ENCODE peak calls at places on chromosomes 1 and 21, in seven cellular contexts. S is transverse colon; W is CD4-positive, alpha-beta T cell; R is fibroblast of lung; C is right atrium auricular region; N is thoracic aorta; H is cardiac muscle cell. P is an unnamed sample. For H3K9me3, the result is how much of the 10 kb centered on the place peaks cover.

GRCh38 chr21:34553199-34553952 is 41.4 kb upstream of the KCNE1 start:
- DNase-seq in S (no peak), W (no peak), R (peak), C (no peak), N (no peak), H (no peak), P (no peak)

GRCh38 chr1:230801441-230801840 is 54.3 kb downstream of the CAPN9 start:
- DNase-seq in S (no peak), W (no peak), R (no peak), C (peak), N (no peak), H (no peak), P (no peak)

GRCh38 chr1:11838349-11839272 is 9.0 kb downstream of the NPPA start:
- DNase-seq in S (peak), W (peak), R (peak), C (no peak), N (no peak), H (peak), P (no peak)

GRCh38 chr1:37945743-37946702 is 830 bp downstream of the INPP5B start:
- DNase-seq in S (peak), W (no peak), R (peak), C (peak), N (peak), H (no peak), P (peak)

GRCh38 chr1:150362721-150363425 is 1.1 kb upstream of the RPRD2 start:
- DNase-seq in S (no peak), W (no peak), R (no peak), C (no peak), N (no peak), H (no peak), P (no peak)

GRCh38 chr1:238589843-238590435 is 699.2 kb upstream of the ZP4 start:
- DNase-seq in S (no peak), W (no peak), R (peak), C (no peak), N (no peak), H (no peak), P (no peak)

GRCh38 chr21:45846373-45847160 is 135.0 kb upstream of the COL6A1 start:
- DNase-seq in S (peak), W (no peak), R (peak), C (peak), N (no peak), H (peak), P (no peak)

GRCh38 chr1:19232526-19232851 is 18.8 kb downstream of the EMC1 start:
- DNase-seq in S (no peak), W (no peak), R (peak), C (no peak), N (no peak), H (no peak), P (no peak)

GRCh38 chr1:116514708-116515525 is 55.9 kb downstream of the CD58 start:
- DNase-seq in S (no peak), W (peak), R (no peak), C (no peak), N (no peak), H (no peak), P (no peak)

GRCh38 chr21:41477641-41478318 is 30.2 kb downstream of the TMPRSS2 start:
- DNase-seq in S (no peak), W (no peak), R (peak), C (no peak), N (no peak), H (no peak), P (no peak)

GRCh38 chr1:20361805-20362381 is 71.2 kb downstream of the VWA5B1 start:
- DNase-seq in S (peak), W (no peak), R (peak), C (no peak), N (no peak), H (peak), P (no peak)

GRCh38 chr1:232428781-232429530 is 201.0 kb downstream of the SIPA1L2 start:
- DNase-seq in S (no peak), W (no peak), R (peak), C (no peak), N (no peak), H (peak), P (no peak)

GRCh38 chr1:48793863-48794262 is 17.2 kb upstream of the BEND5 start:
- DNase-seq in S (no peak), W (no peak), R (no peak), C (no peak), N (no peak), H (no peak), P (no peak)

GRCh38 chr1:19665456-19666138 is 922 bp downstream of the HTR6 start:
- DNase-seq in S (no peak), W (no peak), R (no peak), C (no peak), N (no peak), H (no peak), P (no peak)

GRCh38 chr1:226560243-226560642 is 11.7 kb downstream of the STUM start:
- DNase-seq in S (no peak), W (no peak), R (no peak), C (no peak), N (no peak), H (no peak), P (no peak)

GRCh38 chr1:30005972-30006619 is 717.3 kb downstream of the MATN1 start:
- DNase-seq in S (no peak), W (no peak), R (no peak), C (no peak), N (no peak), H (no peak), P (no peak)

GRCh38 chr1:22044690-22045420 is 7.7 kb upstream of the CDC42 start:
- DNase-seq in S (no peak), W (no peak), R (peak), C (no peak), N (no peak), H (no peak), P (no peak)

DNA sequence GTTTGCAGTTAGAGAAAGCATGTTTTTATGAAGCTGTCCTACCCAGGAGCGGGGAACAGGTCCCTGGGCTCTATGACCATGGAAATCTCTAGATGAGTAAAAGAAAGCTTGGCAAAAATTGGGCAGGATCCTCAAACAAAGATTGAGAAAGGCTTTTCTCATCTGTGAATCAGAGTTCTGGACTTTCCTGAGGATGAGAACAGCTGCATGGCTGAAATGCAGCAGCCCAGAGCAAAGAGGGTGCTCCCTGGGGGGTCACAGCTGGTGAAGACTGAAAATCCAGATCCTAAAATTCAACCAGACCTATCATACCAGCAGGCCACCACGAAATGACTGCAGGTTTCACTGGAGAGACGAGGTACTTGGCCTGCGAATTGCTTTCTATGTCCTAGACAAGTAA is 65.7 kb upstream of the APP start:
- DNase-seq in S (no peak), W (no peak), R (no peak), C (no peak), N (no peak), H (no peak), P (no peak)
- H3K9me3 ChIP-seq in S (under half), W (under half), R (under half), C (under half), N (under half), H (under half), P (under half)

GRCh38 chr1:167294528-167294927 is 73.8 kb downstream of the POU2F1 start:
- DNase-seq in S (no peak), W (no peak), R (no peak), C (no peak), N (no peak), H (no peak), P (no peak)

GRCh38 chr1:167289063-167289442 is 68.4 kb downstream of the POU2F1 start:
- DNase-seq in S (no peak), W (no peak), R (no peak), C (no peak), N (no peak), H (no peak), P (no peak)

GRCh38 chr1:167292216-167292615 is 71.5 kb downstream of the POU2F1 start:
- DNase-seq in S (no peak), W (no peak), R (no peak), C (no peak), N (no peak), H (no peak), P (no peak)

GRCh38 chr1:167293057-167293456 is 72.4 kb downstream of the POU2F1 start:
- DNase-seq in S (no peak), W (no peak), R (no peak), C (no peak), N (no peak), H (no peak), P (no peak)

DNA sequence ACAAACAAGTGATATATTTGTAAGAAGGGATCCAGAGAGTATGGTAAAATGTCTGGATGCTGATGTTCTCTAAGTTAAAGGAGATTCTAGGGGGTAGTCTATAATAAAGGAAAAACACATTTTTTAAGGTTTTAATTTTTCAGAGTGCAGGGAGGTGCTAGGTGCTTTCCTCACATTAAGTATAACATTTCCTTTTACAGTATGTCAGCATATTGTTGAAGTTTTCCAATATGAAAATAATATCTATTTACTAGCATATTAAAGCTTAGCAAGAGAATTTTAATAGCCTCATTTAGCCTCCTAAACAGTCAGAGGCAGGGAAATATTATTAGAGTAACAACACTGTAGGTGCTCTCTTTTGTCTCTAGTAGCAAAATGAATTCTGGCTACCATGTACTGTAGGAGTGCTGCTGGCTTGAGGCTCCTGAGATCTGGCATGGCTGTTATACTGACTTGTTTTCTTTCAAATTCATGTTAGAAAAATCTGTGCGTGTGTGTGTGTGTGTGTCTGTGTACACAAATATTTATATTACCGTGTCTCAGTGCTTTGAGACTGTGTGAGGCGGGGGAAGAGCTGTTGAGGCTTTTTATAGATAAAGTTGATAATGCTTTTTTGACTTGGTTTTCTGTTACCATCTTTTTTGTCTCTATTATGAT is 71.0 kb downstream of the POU2F1 start:
- DNase-seq in S (no peak), W (no peak), R (peak), C (no peak), N (no peak), H (no peak), P (no peak)
- H3K27ac ChIP-seq in S (no peak), W (no peak), R (no peak), C (no peak), N (no peak), H (no peak), P (no peak)

DNA sequence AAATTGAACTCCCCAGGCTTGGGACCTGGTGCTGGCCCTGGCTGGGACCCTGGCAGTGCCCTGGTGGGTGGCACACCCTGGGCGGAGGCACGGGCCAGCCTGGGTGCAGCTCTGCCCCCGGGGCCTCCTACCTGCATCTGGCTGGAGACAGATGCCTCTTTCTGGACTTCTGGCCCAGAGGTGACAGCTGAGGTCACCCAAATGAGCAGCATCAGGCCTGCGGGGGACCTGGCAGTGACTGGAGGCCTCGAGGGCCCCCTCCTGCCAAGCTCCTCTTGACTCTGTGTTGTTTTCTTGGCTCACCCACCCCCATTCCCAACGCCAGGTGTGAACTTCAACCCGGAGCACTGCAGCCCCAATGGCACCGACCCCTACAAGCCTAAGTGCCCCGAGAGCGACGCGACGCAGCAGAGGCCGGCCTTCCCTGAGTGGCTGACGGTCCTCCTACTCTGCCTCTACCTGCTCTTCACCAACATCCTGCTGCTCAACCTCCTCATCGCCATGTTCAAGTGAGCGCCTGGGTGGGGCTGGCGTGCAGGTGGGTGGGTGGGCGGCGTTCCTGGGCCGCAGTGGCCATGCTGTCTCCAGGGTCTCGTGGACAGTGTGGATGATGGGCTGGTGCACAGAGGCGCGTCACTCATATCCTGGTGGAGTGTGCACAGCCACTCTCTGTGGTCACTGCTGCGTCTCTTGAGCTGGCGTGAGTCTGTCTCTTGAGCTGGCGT is 41.6 kb upstream of the LRRC3 start:
- DNase-seq in S (no peak), W (no peak), R (no peak), C (no peak), N (no peak), H (no peak), P (peak)
- H3K9me3 ChIP-seq in S (under half), W (under half), R (under half), C (under half), N (under half), H (under half), P (under half)

GRCh38 chr1:107362468-107362867 is 221.6 kb downstream of the NTNG1 start:
- DNase-seq in S (no peak), W (no peak), R (no peak), C (no peak), N (no peak), H (no peak), P (no peak)

GRCh38 chr1:107358611-107359342 is 217.9 kb downstream of the NTNG1 start:
- DNase-seq in S (no peak), W (no peak), R (peak), C (no peak), N (no peak), H (no peak), P (no peak)

GRCh38 chr1:107357381-107357780 is 216.5 kb downstream of the NTNG1 start:
- DNase-seq in S (no peak), W (no peak), R (peak), C (no peak), N (no peak), H (no peak), P (no peak)

GRCh38 chr1:107359472-107360241 is 218.8 kb downstream of the NTNG1 start:
- DNase-seq in S (no peak), W (no peak), R (no peak), C (no peak), N (no peak), H (no peak), P (no peak)
- H3K27ac ChIP-seq in S (no peak), W (no peak), R (no peak), C (no peak), N (no peak), H (no peak), P (no peak)

DNA sequence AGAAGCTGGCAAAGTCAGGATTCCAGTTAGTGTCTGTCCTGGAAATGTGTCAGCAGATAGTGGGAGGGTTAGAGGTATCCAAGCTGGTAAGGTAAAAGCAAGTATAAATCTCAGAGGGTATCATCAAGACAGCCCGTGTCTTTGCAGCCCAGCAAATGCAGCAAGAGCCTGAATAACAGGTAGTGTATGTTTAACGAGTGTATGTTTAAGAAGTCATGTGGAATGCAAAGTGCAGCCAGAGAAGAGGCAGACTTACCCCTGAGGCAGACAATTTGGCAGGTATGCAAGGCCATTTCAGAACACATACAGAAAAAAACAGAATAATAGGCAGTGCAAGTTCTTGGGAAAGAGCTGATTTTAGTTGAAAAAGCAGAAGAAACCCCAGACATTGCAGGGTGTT is 411.0 kb upstream of the NEGR1 start:
- DNase-seq in S (no peak), W (no peak), R (no peak), C (no peak), N (no peak), H (no peak), P (no peak)
- H3K9me3 ChIP-seq in S (under half), W (under half), R (under half), C (under half), N (under half), H (under half), P (under half)

GRCh38 chr1:24015226-24016210 is 35.4 kb upstream of the SRSF10 start:
- DNase-seq in S (no peak), W (no peak), R (peak), C (no peak), N (no peak), H (no peak), P (no peak)
- H3K27ac ChIP-seq in S (peak), W (no peak), R (peak), C (peak), N (peak), H (peak), P (peak)

GRCh38 chr1:101332622-101333021 is 95.8 kb downstream of the S1PR1 start:
- DNase-seq in S (no peak), W (no peak), R (no peak), C (no peak), N (no peak), H (no peak), P (no peak)
- H3K9me3 ChIP-seq in S (under half), W (under half), R (under half), C (under half), N (under half), H (under half), P (under half)

GRCh38 chr1:24400065-24400464 is 13.5 kb downstream of the STPG1 start:
- DNase-seq in S (no peak), W (no peak), R (peak), C (no peak), N (no peak), H (no peak), P (no peak)
- H3K27ac ChIP-seq in S (no peak), W (no peak), R (no peak), C (no peak), N (no peak), H (no peak), P (no peak)

P was measured in ascending aorta.